ENCODE peak calls at places on chromosome 13, in ten cellular contexts. Y, U, Q, J, D, E, R, X, A and V are unnamed samples.

GRCh38 chr13:39586142-39586541 is 16.9 kb downstream of the LHFPL6 start:
- DNase-seq in D (no peak), A (no peak), R (no peak), J (no peak), E (no peak), Q (no peak), Y (no peak), X (no peak), U (no peak), V (no peak)

GRCh38 chr13:95251641-95252040 is 49.6 kb downstream of the ABCC4 start:
- DNase-seq in X (no peak), U (no peak), A (no peak), Q (no peak), R (no peak), Y (no peak), D (no peak), J (no peak), E (no peak), V (no peak)

GRCh38 chr13:40048551-40048950 is 393.1 kb downstream of the COG6 start:
- DNase-seq in D (no peak), E (no peak), A (no peak), Q (no peak), R (no peak), Y (no peak), X (no peak), J (no peak), U (no peak), V (no peak)

GRCh38 chr13:29428992-29429315 is 166.5 kb downstream of the SLC7A1 start:
- DNase-seq in D (no peak), U (no peak), Q (no peak), X (no peak), A (no peak), J (no peak), R (no peak), Y (no peak), E (no peak), V (no peak)

GRCh38 chr13:49858183-49858856 is 65.8 kb upstream of the KPNA3 start:
- DNase-seq in U (no peak), E (no peak), Y (peak), J (no peak), A (no peak), R (no peak), X (no peak), D (no peak), Q (no peak), V (no peak)

GRCh38 chr13:29961036-29961685 is 110.7 kb upstream of the UBL3 start:
- DNase-seq in E (no peak), D (no peak), Q (no peak), Y (no peak), J (no peak), U (no peak), X (no peak), R (no peak), A (no peak), V (no peak)

GRCh38 chr13:41835871-41836270 is 125.0 kb downstream of the VWA8 start:
- DNase-seq in R (no peak), D (no peak), Q (no peak), J (no peak), U (no peak), Y (peak), X (no peak), E (no peak), A (no peak), V (no peak)

GRCh38 chr13:51638497-51638871 is 54.2 kb downstream of the WDFY2 start:
- DNase-seq in U (no peak), A (no peak), X (no peak), E (no peak), R (no peak), Y (peak), D (no peak), J (no peak), Q (no peak), V (no peak)

GRCh38 chr13:33132644-33133440 is 116.6 kb downstream of the KL start:
- DNase-seq in Y (no peak), D (no peak), A (no peak), R (no peak), J (no peak), E (no peak), U (no peak), Q (no peak), X (no peak), V (no peak)

GRCh38 chr13:20924758-20925394 is 22.3 kb upstream of the XPO4 start:
- DNase-seq in J (peak), X (peak), D (peak), U (no peak), Q (no peak), E (peak), R (peak), A (peak), Y (peak), V (peak)

GRCh38 chr13:48615017-48615416 is 38.7 kb upstream of the CYSLTR2 start:
- DNase-seq in Y (no peak), U (no peak), R (no peak), J (no peak), Q (no peak), A (no peak), X (no peak), E (no peak), D (no peak), V (no peak)

GRCh38 chr13:102286326-102286725 is 115.5 kb downstream of the FGF14 start:
- DNase-seq in R (no peak), A (no peak), U (no peak), Y (peak), Q (no peak), J (no peak), D (no peak), X (no peak), E (no peak), V (no peak)

GRCh38 chr13:80430561-80430960 is 89.6 kb upstream of the SPRY2 start:
- DNase-seq in A (no peak), D (no peak), Q (no peak), J (no peak), Y (no peak), E (no peak), X (no peak), R (no peak), U (no peak), V (no peak)

GRCh38 chr13:52411629-52412028 is 5.7 kb upstream of the THSD1 start:
- DNase-seq in Y (peak), D (no peak), R (no peak), U (no peak), X (no peak), E (no peak), Q (no peak), J (no peak), A (no peak), V (no peak)

GRCh38 chr13:76808927-76809326 is 77.3 kb downstream of the KCTD12 start:
- DNase-seq in U (no peak), A (no peak), E (no peak), Y (no peak), D (no peak), J (no peak), R (no peak), X (no peak), Q (no peak), V (no peak)

GRCh38 chr13:21674271-21675009 is 3.6 kb downstream of the FGF9 start:
- DNase-seq in E (peak), J (peak), U (no peak), R (no peak), Q (no peak), A (peak), Y (no peak), X (peak), D (no peak), V (no peak)

GRCh38 chr13:98978280-98978679 is 416 bp upstream of the DOCK9 start:
- DNase-seq in E (no peak), U (no peak), Y (peak), R (no peak), A (no peak), X (no peak), Q (no peak), D (no peak), J (no peak), V (no peak)

GRCh38 chr13:98433654-98434053 is 143.3 kb downstream of the STK24 start:
- DNase-seq in A (no peak), D (no peak), R (no peak), J (no peak), U (no peak), X (no peak), E (no peak), Q (no peak), Y (no peak), V (no peak)

GRCh38 chr13:66933994-66934393 is 296.1 kb downstream of the PCDH9 start:
- DNase-seq in Q (no peak), J (no peak), X (no peak), A (no peak), D (no peak), U (no peak), E (no peak), Y (peak), R (no peak), V (no peak)

GRCh38 chr13:25292301-25292700 is 5.0 kb upstream of the MTMR6 start:
- DNase-seq in E (no peak), D (no peak), U (no peak), Q (no peak), R (no peak), A (no peak), X (no peak), J (no peak), Y (peak), V (no peak)